ENCODE peak calls at places on chromosomes 16 and 17, in four cellular contexts. One of them, this sample, is unnamed.
A peak's percentile ranks its signal among the peaks of the same experiment; 100 is the strongest.

GRCh38 chr16:1037023-1037933 is 35.3 kb upstream of the SSTR5 start:
- ATAC-seq in body of pancreas: peak; percentile 33
- ATAC-seq in GM12878: peak; percentile 19
- ATAC-seq in HCT116: peak; percentile 75
- ATAC-seq in this sample: no peak

GRCh38 chr16:88387941-88388627 is 5.3 kb downstream of the ZNF469 start:
- ATAC-seq in body of pancreas: peak; percentile 88
- ATAC-seq in GM12878: no peak
- ATAC-seq in HCT116: no peak
- ATAC-seq in this sample: no peak

GRCh38 chr17:57879437-57880085 is 29.7 kb upstream of the MRPS23 start:
- ATAC-seq in HCT116: peak; percentile 58
- ATAC-seq in body of pancreas: peak; percentile 67
- ATAC-seq in GM12878: no peak
- ATAC-seq in this sample: no peak

GRCh38 chr16:46857261-46857962 is 26.4 kb upstream of the C16orf87 start:
- ATAC-seq in HCT116: peak; percentile 39
- ATAC-seq in GM12878: peak; percentile 62
- ATAC-seq in body of pancreas: peak; percentile 80
- ATAC-seq in this sample: peak; percentile 76

GRCh38 chr17:48555616-48556533 is 11.0 kb upstream of the HOXB2 start:
- ATAC-seq in GM12878: peak; percentile 24
- ATAC-seq in HCT116: no peak
- ATAC-seq in body of pancreas: no peak
- ATAC-seq in this sample: no peak

GRCh38 chr17:71592431-71592830 is 528.4 kb upstream of the SOX9 start:
- ATAC-seq in body of pancreas: no peak
- ATAC-seq in HCT116: no peak
- ATAC-seq in GM12878: no peak
- ATAC-seq in this sample: no peak

GRCh38 chr17:49438885-49439284 is 24.2 kb upstream of the PHB1 start:
- ATAC-seq in body of pancreas: no peak
- ATAC-seq in GM12878: peak; percentile 75
- ATAC-seq in HCT116: no peak
- ATAC-seq in this sample: no peak

GRCh38 chr17:2937331-2938003 is 125.9 kb downstream of the OR1D5 start:
- ATAC-seq in body of pancreas: no peak
- ATAC-seq in GM12878: no peak
- ATAC-seq in HCT116: no peak
- ATAC-seq in this sample: no peak

GRCh38 chr17:76593338-76593737 is 7.7 kb upstream of the ST6GALNAC2 start:
- ATAC-seq in HCT116: peak; percentile 93
- ATAC-seq in body of pancreas: no peak
- ATAC-seq in GM12878: no peak
- ATAC-seq in this sample: no peak

GRCh38 chr16:81926036-81926435 is 85.2 kb downstream of the SDR42E1 start:
- ATAC-seq in body of pancreas: no peak
- ATAC-seq in GM12878: peak; percentile 19
- ATAC-seq in HCT116: no peak
- ATAC-seq in this sample: no peak

GRCh38 chr17:1188812-1189211 is 9.0 kb upstream of the ABR start:
- ATAC-seq in body of pancreas: peak; percentile 79
- ATAC-seq in HCT116: no peak
- ATAC-seq in GM12878: peak; percentile 49
- ATAC-seq in this sample: peak; percentile 89

GRCh38 chr16:29318037-29318436 is 88.5 kb downstream of the NPIPB11 start:
- ATAC-seq in HCT116: no peak
- ATAC-seq in body of pancreas: no peak
- ATAC-seq in GM12878: no peak
- ATAC-seq in this sample: no peak

GRCh38 chr17:19712436-19713004 is 3.9 kb downstream of the SLC47A2 start:
- ATAC-seq in body of pancreas: no peak
- ATAC-seq in HCT116: no peak
- ATAC-seq in GM12878: no peak
- ATAC-seq in this sample: no peak

GRCh38 chr17:48970224-48970623 is 1.8 kb upstream of the GIP start:
- ATAC-seq in body of pancreas: no peak
- ATAC-seq in HCT116: no peak
- ATAC-seq in GM12878: no peak
- ATAC-seq in this sample: no peak

GRCh38 chr17:80790981-80791742 is 200.5 kb upstream of the CHMP6 start:
- ATAC-seq in body of pancreas: no peak
- ATAC-seq in HCT116: no peak
- ATAC-seq in GM12878: no peak
- ATAC-seq in this sample: no peak

GRCh38 chr17:6503641-6504195 is 52.6 kb downstream of the PITPNM3 start:
- ATAC-seq in body of pancreas: no peak
- ATAC-seq in GM12878: no peak
- ATAC-seq in HCT116: no peak
- ATAC-seq in this sample: no peak

GRCh38 chr16:10312784-10313724 is 72.8 kb upstream of the ATF7IP2 start:
- ATAC-seq in GM12878: peak; percentile 92
- ATAC-seq in body of pancreas: peak; percentile 33
- ATAC-seq in HCT116: no peak
- ATAC-seq in this sample: no peak

GRCh38 chr16:1278456-1278855 is 22.6 kb downstream of the TPSD1 start:
- ATAC-seq in body of pancreas: no peak
- ATAC-seq in HCT116: peak; percentile 18
- ATAC-seq in GM12878: peak; percentile 41
- ATAC-seq in this sample: no peak

GRCh38 chr17:80938556-80938955 is 53.1 kb upstream of the CHMP6 start:
- ATAC-seq in body of pancreas: no peak
- ATAC-seq in HCT116: no peak
- ATAC-seq in GM12878: no peak
- ATAC-seq in this sample: no peak

GRCh38 chr17:76868669-76869208 is 535 bp downstream of the MGAT5B start:
- ATAC-seq in body of pancreas: peak; percentile 22
- ATAC-seq in GM12878: no peak
- ATAC-seq in HCT116: peak; percentile 0
- ATAC-seq in this sample: peak; percentile 13

GRCh38 chr16:14109782-14110727 is 38.9 kb downstream of the MRTFB start:
- ATAC-seq in HCT116: no peak
- ATAC-seq in GM12878: no peak
- ATAC-seq in body of pancreas: peak; percentile 60
- ATAC-seq in this sample: no peak

GRCh38 chr16:81553814-81554675 is 109.4 kb downstream of the CMIP start:
- ATAC-seq in body of pancreas: no peak
- ATAC-seq in GM12878: peak; percentile 21
- ATAC-seq in HCT116: no peak
- ATAC-seq in this sample: no peak

GRCh38 chr17:79830763-79831366 is 8.4 kb downstream of the CBX4 start:
- ATAC-seq in GM12878: peak; percentile 14
- ATAC-seq in body of pancreas: no peak
- ATAC-seq in HCT116: no peak
- ATAC-seq in this sample: no peak

GRCh38 chr17:83173997-83174858 is 94.8 kb downstream of the METRNL start:
- ATAC-seq in GM12878: peak; percentile 92
- ATAC-seq in body of pancreas: no peak
- ATAC-seq in HCT116: no peak
- ATAC-seq in this sample: peak; percentile 14

GRCh38 chr16:90007015-90007414 is 12.2 kb downstream of the DBNDD1 start:
- ATAC-seq in body of pancreas: no peak
- ATAC-seq in HCT116: peak; percentile 24
- ATAC-seq in GM12878: no peak
- ATAC-seq in this sample: no peak

GRCh38 chr16:19589771-19590302 is 34.3 kb downstream of the VPS35L start:
- ATAC-seq in body of pancreas: no peak
- ATAC-seq in GM12878: no peak
- ATAC-seq in HCT116: no peak
- ATAC-seq in this sample: peak; percentile 86

GRCh38 chr17:7562208-7562605 is 488 bp downstream of the SENP3 start:
- ATAC-seq in HCT116: peak; percentile 17
- ATAC-seq in GM12878: peak; percentile 2
- ATAC-seq in body of pancreas: no peak
- ATAC-seq in this sample: no peak

GRCh38 chr16:70674221-70675014 is 11.4 kb downstream of the MTSS2 start:
- ATAC-seq in HCT116: no peak
- ATAC-seq in GM12878: peak; percentile 10
- ATAC-seq in body of pancreas: no peak
- ATAC-seq in this sample: no peak

GRCh38 chr17:66676421-66676820 is 158.5 kb upstream of the CACNG5 start:
- ATAC-seq in body of pancreas: peak; percentile 72
- ATAC-seq in HCT116: peak; percentile 96
- ATAC-seq in GM12878: no peak
- ATAC-seq in this sample: no peak

GRCh38 chr17:66365204-66365524 is 62.8 kb downstream of the PRKCA start:
- ATAC-seq in body of pancreas: no peak
- ATAC-seq in HCT116: no peak
- ATAC-seq in GM12878: peak; percentile 59
- ATAC-seq in this sample: no peak

GRCh38 chr16:764848-765487 is 4.4 kb downstream of the MSLN start:
- ATAC-seq in body of pancreas: no peak
- ATAC-seq in HCT116: no peak
- ATAC-seq in GM12878: no peak
- ATAC-seq in this sample: no peak

GRCh38 chr17:60230358-60230757 is 80.6 kb downstream of the CA4 start:
- ATAC-seq in GM12878: no peak
- ATAC-seq in body of pancreas: no peak
- ATAC-seq in HCT116: no peak
- ATAC-seq in this sample: no peak

GRCh38 chr17:7233701-7234099 is 617 bp downstream of the DVL2 start:
- ATAC-seq in body of pancreas: peak; percentile 2
- ATAC-seq in HCT116: peak; percentile 7
- ATAC-seq in GM12878: peak; percentile 22
- ATAC-seq in this sample: no peak

GRCh38 chr16:12612598-12613101 is 191.0 kb downstream of the CPPED1 start:
- ATAC-seq in HCT116: peak; percentile 82
- ATAC-seq in GM12878: no peak
- ATAC-seq in body of pancreas: no peak
- ATAC-seq in this sample: no peak

GRCh38 chr16:87436225-87437172 is 44.4 kb downstream of the MAP1LC3B start:
- ATAC-seq in GM12878: no peak
- ATAC-seq in HCT116: no peak
- ATAC-seq in body of pancreas: peak; percentile 10
- ATAC-seq in this sample: peak; percentile 38

GRCh38 chr16:48499822-48500440 is 110.0 kb downstream of the N4BP1 start:
- ATAC-seq in body of pancreas: peak; percentile 45
- ATAC-seq in HCT116: no peak
- ATAC-seq in GM12878: no peak
- ATAC-seq in this sample: peak; percentile 45

GRCh38 chr17:44502598-44503079 is 567 bp downstream of the GPATCH8 start:
- ATAC-seq in body of pancreas: peak; percentile 12
- ATAC-seq in HCT116: peak; percentile 37
- ATAC-seq in GM12878: peak; percentile 59
- ATAC-seq in this sample: peak; percentile 8

GRCh38 chr17:81561494-81561885 is 9.3 kb upstream of the FAAP100 start:
- ATAC-seq in HCT116: no peak
- ATAC-seq in GM12878: peak; percentile 8
- ATAC-seq in body of pancreas: no peak
- ATAC-seq in this sample: no peak

GRCh38 chr16:11552445-11552844 is 34.3 kb downstream of the LITAF start:
- ATAC-seq in body of pancreas: no peak
- ATAC-seq in HCT116: no peak
- ATAC-seq in GM12878: no peak
- ATAC-seq in this sample: no peak
- H3K36me3 ChIP-seq in body of pancreas: peaks cover 7% of the 10 kb centered on the region
- H3K36me3 ChIP-seq in HCT116: peaks cover 37% of the 10 kb centered on the region
- H3K36me3 ChIP-seq in GM12878: peaks cover 62% of the 10 kb centered on the region
- H3K36me3 ChIP-seq in this sample: peaks cover 86% of the 10 kb centered on the region

DNA sequence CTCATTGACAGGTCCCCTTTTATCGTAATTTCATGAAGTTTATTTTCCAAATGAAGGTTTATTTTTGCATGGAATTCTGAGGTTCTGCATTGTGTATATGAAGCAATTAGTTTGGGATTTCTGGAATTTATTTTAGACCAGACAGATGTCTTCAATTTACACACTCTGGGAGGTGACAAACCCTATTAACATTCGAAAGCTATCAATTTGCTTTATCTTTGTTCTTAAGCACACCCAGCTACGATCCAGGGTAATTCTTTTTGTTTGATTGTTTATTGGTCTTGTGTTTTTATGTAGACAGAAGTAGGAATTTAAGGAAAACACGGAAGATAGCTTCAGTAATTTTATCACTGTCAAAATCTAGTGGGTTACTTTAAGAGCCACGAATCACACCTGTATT is 264.6 kb downstream of the HS3ST3A1 start:
- ATAC-seq in GM12878: no peak
- ATAC-seq in HCT116: no peak
- ATAC-seq in body of pancreas: no peak
- ATAC-seq in this sample: no peak
- H3K27ac ChIP-seq in GM12878: no peak overlapping the region
- H3K27ac ChIP-seq in HCT116: no peak overlapping the region
- H3K27ac ChIP-seq in body of pancreas: no peak overlapping the region
- H3K27ac ChIP-seq in this sample: no peak overlapping the region

GRCh38 chr16:23577493-23577892 is 18.6 kb downstream of the NDUFAB1 start:
- ATAC-seq in GM12878: no peak
- ATAC-seq in body of pancreas: no peak
- ATAC-seq in HCT116: no peak
- ATAC-seq in this sample: no peak

GRCh38 chr16:23579371-23579770 is 16.7 kb downstream of the NDUFAB1 start:
- ATAC-seq in body of pancreas: no peak
- ATAC-seq in HCT116: peak; percentile 9
- ATAC-seq in GM12878: no peak
- ATAC-seq in this sample: no peak

GRCh38 chr16:23578096-23578830 is 17.9 kb downstream of the NDUFAB1 start:
- ATAC-seq in HCT116: no peak
- ATAC-seq in GM12878: no peak
- ATAC-seq in body of pancreas: no peak
- ATAC-seq in this sample: no peak

GRCh38 chr16:23581746-23582145 is 14.4 kb downstream of the NDUFAB1 start:
- ATAC-seq in GM12878: no peak
- ATAC-seq in body of pancreas: no peak
- ATAC-seq in HCT116: no peak
- ATAC-seq in this sample: no peak

GRCh38 chr16:23580391-23580790 is 15.7 kb downstream of the NDUFAB1 start:
- ATAC-seq in HCT116: no peak
- ATAC-seq in body of pancreas: no peak
- ATAC-seq in GM12878: no peak
- ATAC-seq in this sample: no peak
- TF ChIP-seq POLR2A in HCT116: no peak
- TF ChIP-seq POLR2A in body of pancreas: no peak
- TF ChIP-seq POLR2A in GM12878: no peak
- TF ChIP-seq POLR2A in this sample: no peak

DNA sequence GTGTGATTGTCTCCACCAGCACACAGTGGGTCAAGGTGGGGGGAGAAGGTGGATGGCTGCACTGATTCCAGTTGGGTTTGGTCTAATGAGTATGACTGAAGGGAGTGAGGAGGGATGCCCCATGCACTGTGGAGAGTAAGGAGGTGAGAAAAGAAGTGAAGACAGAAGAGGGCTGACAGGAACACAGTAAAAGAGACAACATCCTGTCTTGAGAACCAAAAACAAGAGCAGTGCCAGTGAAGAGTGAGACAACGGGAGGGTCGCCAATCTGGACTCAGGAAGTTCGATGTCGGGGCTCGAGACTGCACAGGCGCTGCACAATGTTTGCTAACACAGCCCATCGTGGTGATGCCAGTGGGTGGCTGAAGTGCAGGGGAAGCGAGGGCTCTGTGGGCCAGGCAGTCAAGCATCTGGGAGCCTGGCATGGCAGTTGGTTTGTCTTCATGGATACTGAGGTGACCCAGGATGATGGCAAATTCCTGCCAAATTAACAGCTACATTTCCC is 34.1 kb downstream of the DUSP14 start:
- ATAC-seq in GM12878: no peak
- ATAC-seq in body of pancreas: no peak
- ATAC-seq in HCT116: no peak
- ATAC-seq in this sample: no peak
- H3K36me3 ChIP-seq in GM12878: peaks cover 19% of the 10 kb centered on the region
- H3K36me3 ChIP-seq in body of pancreas: peaks cover 13% of the 10 kb centered on the region
- H3K36me3 ChIP-seq in HCT116: peaks cover 4% of the 10 kb centered on the region
- H3K36me3 ChIP-seq in this sample: no peaks in the 10 kb centered on the region